ENCODE peak calls at places on chromosomes 11 and 22, in nine cellular contexts. C, W, D, X, O, L, R, E and T are unnamed samples.

GRCh38 chr22:19739448-19739895 is 16.1 kb downstream of the GP1BB start:
- DNase-seq in R (no peak), L (no peak), X (no peak), O (no peak), W (no peak), C (no peak), D (no peak), E (no peak), T (no peak)

GRCh38 chr22:36386351-36386899 is 1.3 kb downstream of the MYH9 start:
- DNase-seq in X (no peak), R (peak), D (no peak), W (no peak), E (peak), C (no peak), O (no peak), L (no peak), T (no peak)

GRCh38 chr11:68950268-68950667 is 30.5 kb downstream of the MRGPRD start:
- DNase-seq in W (peak), R (no peak), X (no peak), L (no peak), D (no peak), C (no peak), O (no peak), E (peak), T (peak)

GRCh38 chr11:83008581-83008923 is 63.1 kb downstream of the RAB30 start:
- DNase-seq in X (no peak), O (no peak), L (no peak), C (no peak), W (no peak), R (no peak), D (no peak), E (no peak), T (peak)

GRCh38 chr22:27183474-27183873 is 526.1 kb downstream of the MIAT start:
- DNase-seq in R (no peak), E (no peak), L (no peak), X (no peak), W (no peak), O (no peak), C (no peak), D (no peak), T (no peak)

GRCh38 chr11:67670316-67671210 is 3.9 kb downstream of the ALDH3B2 start:
- DNase-seq in O (no peak), C (no peak), R (no peak), L (no peak), D (no peak), W (no peak), X (peak), E (no peak), T (no peak)

GRCh38 chr11:8040261-8040920 is 40.6 kb upstream of the TUB start:
- DNase-seq in X (no peak), W (no peak), D (no peak), O (no peak), R (no peak), L (no peak), E (no peak), C (no peak), T (no peak)

GRCh38 chr11:24779791-24780190 is 282.9 kb downstream of the LUZP2 start:
- DNase-seq in O (no peak), E (no peak), W (peak), D (no peak), L (no peak), C (no peak), X (no peak), R (no peak), T (peak)

GRCh38 chr11:24249921-24250320 is 246.9 kb upstream of the LUZP2 start:
- DNase-seq in D (no peak), W (no peak), E (no peak), L (no peak), O (no peak), R (no peak), X (no peak), C (no peak), T (no peak)

GRCh38 chr11:68471360-68472340 is 11.1 kb downstream of the PPP6R3 start:
- DNase-seq in R (no peak), X (no peak), E (no peak), D (no peak), O (no peak), W (no peak), L (no peak), C (no peak), T (peak)

GRCh38 chr11:24078056-24078455 is 418.8 kb upstream of the LUZP2 start:
- DNase-seq in O (no peak), R (no peak), C (peak), X (no peak), D (no peak), L (no peak), W (no peak), E (no peak), T (no peak)

GRCh38 chr11:15818132-15818842 is 538.1 kb downstream of the SOX6 start:
- DNase-seq in L (no peak), R (peak), E (no peak), C (no peak), X (no peak), D (no peak), O (no peak), W (no peak), T (no peak)

GRCh38 chr22:28029201-28029948 is 110.3 kb upstream of the PITPNB start:
- DNase-seq in X (no peak), O (peak), W (no peak), R (no peak), L (no peak), D (peak), E (no peak), C (no peak), T (peak)

GRCh38 chr11:35381720-35382322 is 37.5 kb downstream of the SLC1A2 start:
- DNase-seq in R (no peak), C (no peak), D (no peak), W (no peak), L (no peak), E (no peak), X (no peak), O (no peak), T (no peak)

GRCh38 chr22:36194971-36195370 is 6.6 kb downstream of the APOL4 start:
- DNase-seq in X (peak), D (peak), L (peak), C (peak), O (peak), E (peak), W (peak), R (peak), T (peak)

GRCh38 chr11:123063396-123064267 is 1.7 kb upstream of the HSPA8 start:
- DNase-seq in R (peak), O (peak), C (no peak), E (peak), W (no peak), L (no peak), X (peak), D (no peak), T (peak)

GRCh38 chr22:47618611-47619010 is 856.2 kb downstream of the TBC1D22A start:
- DNase-seq in R (no peak), E (no peak), L (no peak), W (no peak), X (peak), D (no peak), O (no peak), C (no peak), T (no peak)

GRCh38 chr11:26017903-26018750 is 313.8 kb upstream of the ANO3 start:
- DNase-seq in E (no peak), L (no peak), C (no peak), W (no peak), O (no peak), D (no peak), X (no peak), R (no peak), T (no peak)

GRCh38 chr11:27331984-27332383 is 31.0 kb downstream of the CCDC34 start:
- DNase-seq in O (no peak), R (no peak), E (no peak), D (no peak), C (no peak), X (no peak), L (no peak), W (no peak), T (peak)

GRCh38 chr11:34427171-34427805 is 11.4 kb upstream of the CAT start:
- DNase-seq in R (peak), C (peak), X (peak), D (no peak), E (no peak), L (no peak), O (no peak), W (peak), T (peak)

GRCh38 chr11:115654792-115655191 is 150.6 kb upstream of the CADM1 start:
- DNase-seq in L (no peak), R (no peak), D (no peak), E (no peak), X (no peak), W (no peak), O (no peak), C (no peak), T (no peak)

GRCh38 chr11:71131861-71132260 is 120.5 kb downstream of the SHANK2 start:
- DNase-seq in E (no peak), X (no peak), C (no peak), O (no peak), L (no peak), R (no peak), D (peak), W (no peak), T (no peak)

GRCh38 chr11:115279831-115280761 is 224.1 kb downstream of the CADM1 start:
- DNase-seq in X (peak), D (no peak), C (peak), L (no peak), E (no peak), R (peak), O (no peak), W (no peak), T (no peak)

GRCh38 chr11:121503056-121503455 is 50.3 kb upstream of the SORL1-AS1 start:
- DNase-seq in R (no peak), O (no peak), D (no peak), C (no peak), W (no peak), L (no peak), X (no peak), E (no peak), T (no peak)

GRCh38 chr11:116276051-116277044 is 496.4 kb downstream of the BUD13 start:
- DNase-seq in W (peak), X (peak), D (peak), C (peak), R (peak), E (peak), O (peak), L (peak), T (peak)

GRCh38 chr11:64629796-64630562 is 39.0 kb downstream of the SLC22A12 start:
- DNase-seq in D (no peak), X (no peak), R (peak), E (no peak), W (peak), O (no peak), C (no peak), L (no peak), T (no peak)

GRCh38 chr11:130601141-130601540 is 152.7 kb downstream of the ADAMTS15 start:
- DNase-seq in O (peak), L (no peak), X (no peak), D (peak), R (peak), W (peak), E (no peak), C (no peak), T (peak)

GRCh38 chr11:73129198-73129597 is 12.9 kb downstream of the FCHSD2 start:
- DNase-seq in O (no peak), L (no peak), W (no peak), C (no peak), D (no peak), E (no peak), R (no peak), X (no peak), T (no peak)

GRCh38 chr11:114058026-114058706 is 1.3 kb upstream of the ZBTB16 start:
- DNase-seq in C (no peak), D (peak), E (no peak), L (no peak), W (peak), X (no peak), O (no peak), R (peak), T (peak)
- H3K4me3 ChIP-seq in C (no peak), D (peak), E (no peak), L (no peak), W (no peak), X (no peak), O (peak), R (peak), T (peak)

GRCh38 chr11:132101861-132102260 is 731.4 kb downstream of the NTM start:
- DNase-seq in O (no peak), E (no peak), R (no peak), C (no peak), W (no peak), D (no peak), X (no peak), L (no peak), T (peak)

GRCh38 chr11:132100583-132100982 is 730.2 kb downstream of the NTM start:
- DNase-seq in R (no peak), X (no peak), E (no peak), W (no peak), O (no peak), D (no peak), L (no peak), C (no peak), T (no peak)

GRCh38 chr11:132103006-132103405 is 732.6 kb downstream of the NTM start:
- DNase-seq in W (no peak), R (no peak), L (no peak), E (no peak), D (no peak), C (no peak), O (no peak), X (no peak), T (no peak)

GRCh38 chr11:132095230-132096165 is 725.1 kb downstream of the NTM start:
- DNase-seq in L (no peak), D (no peak), C (no peak), X (no peak), E (no peak), R (no peak), W (no peak), O (no peak), T (no peak)

GRCh38 chr11:132099692-132100091 is 729.3 kb downstream of the NTM start:
- DNase-seq in C (no peak), D (peak), R (no peak), W (peak), E (peak), L (no peak), X (no peak), O (no peak), T (no peak)
- TF ChIP-seq CTCF in C (peak), D (peak), R (no peak), W (peak), E (peak), L (no peak), X (peak), O (no peak), T (peak)

GRCh38 chr11:120354779-120355178 is 18.6 kb downstream of the ARHGEF12 start:
- DNase-seq in E (no peak), D (no peak), O (no peak), X (no peak), W (no peak), R (no peak), C (no peak), L (no peak), T (no peak)

GRCh38 chr11:120352405-120352804 is 16.2 kb downstream of the ARHGEF12 start:
- DNase-seq in R (peak), O (no peak), W (no peak), L (no peak), C (no peak), E (no peak), D (no peak), X (peak), T (no peak)

GRCh38 chr11:120354068-120354467 is 17.9 kb downstream of the ARHGEF12 start:
- DNase-seq in D (no peak), W (no peak), O (no peak), X (no peak), L (no peak), R (no peak), E (no peak), C (no peak), T (peak)

GRCh38 chr11:120358729-120359128 is 22.5 kb downstream of the ARHGEF12 start:
- DNase-seq in L (no peak), W (no peak), E (no peak), X (no peak), O (no peak), R (no peak), C (no peak), D (no peak), T (no peak)

DNA sequence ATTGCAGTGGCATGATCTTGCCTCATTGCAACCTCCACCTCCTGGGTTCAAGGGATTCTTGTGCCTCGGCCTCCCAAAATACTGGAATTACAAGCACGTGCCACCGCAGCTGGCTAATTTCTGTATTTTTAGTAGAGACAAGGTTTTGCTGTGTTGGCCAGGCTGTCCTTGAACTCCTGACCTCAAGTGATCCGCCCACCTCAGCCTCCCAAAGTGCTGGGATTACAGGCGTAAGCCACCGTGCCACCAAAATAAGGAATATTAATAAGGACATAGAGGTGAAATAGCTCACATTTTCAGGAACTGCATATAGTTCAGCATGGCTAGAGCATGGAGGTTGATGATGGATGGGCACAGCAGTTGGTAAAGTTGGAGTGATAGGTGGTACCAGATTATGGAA is 21.4 kb downstream of the ARHGEF12 start:
- DNase-seq in D (no peak), L (no peak), C (no peak), X (no peak), W (no peak), E (no peak), O (no peak), R (no peak), T (no peak)
- H3K4me3 ChIP-seq in D (no peak), L (no peak), C (no peak), X (no peak), W (no peak), E (no peak), O (no peak), R (no peak), T (no peak)

GRCh38 chr22:25714739-25715138 is 27.2 kb upstream of the MYO18B start:
- DNase-seq in L (no peak), W (no peak), X (no peak), R (no peak), D (no peak), E (no peak), C (no peak), O (no peak), T (no peak)
- TF ChIP-seq CTCF in L (no peak), W (no peak), X (no peak), R (no peak), D (no peak), E (no peak), C (no peak), O (no peak), T (no peak)

GRCh38 chr22:23521442-23522113 is 58.5 kb downstream of the IGLL1 start:
- DNase-seq in C (peak), L (peak), R (peak), E (peak), D (peak), W (peak), O (peak), X (peak), T (peak)
- H3K4me3 ChIP-seq in C (peak), L (peak), R (no peak), E (peak), D (peak), W (no peak), O (peak), X (peak), T (peak)

GRCh38 chr11:118258410-118258809 is 5.7 kb downstream of the MPZL2 start:
- DNase-seq in X (no peak), O (no peak), E (peak), L (no peak), D (no peak), C (no peak), W (no peak), R (no peak), T (no peak)
- TF ChIP-seq CTCF in X (peak), O (no peak), E (peak), L (no peak), D (no peak), C (peak), W (peak), R (peak), T (peak)

GRCh38 chr11:66104057-66104638 is 34.1 kb downstream of the PACS1 start:
- DNase-seq in L (no peak), C (no peak), R (no peak), D (no peak), X (no peak), W (no peak), O (no peak), E (no peak), T (no peak)

GRCh38 chr11:66101055-66101454 is 31.0 kb downstream of the PACS1 start:
- DNase-seq in R (no peak), E (peak), L (no peak), C (no peak), W (no peak), O (no peak), X (no peak), D (no peak), T (no peak)

DNA sequence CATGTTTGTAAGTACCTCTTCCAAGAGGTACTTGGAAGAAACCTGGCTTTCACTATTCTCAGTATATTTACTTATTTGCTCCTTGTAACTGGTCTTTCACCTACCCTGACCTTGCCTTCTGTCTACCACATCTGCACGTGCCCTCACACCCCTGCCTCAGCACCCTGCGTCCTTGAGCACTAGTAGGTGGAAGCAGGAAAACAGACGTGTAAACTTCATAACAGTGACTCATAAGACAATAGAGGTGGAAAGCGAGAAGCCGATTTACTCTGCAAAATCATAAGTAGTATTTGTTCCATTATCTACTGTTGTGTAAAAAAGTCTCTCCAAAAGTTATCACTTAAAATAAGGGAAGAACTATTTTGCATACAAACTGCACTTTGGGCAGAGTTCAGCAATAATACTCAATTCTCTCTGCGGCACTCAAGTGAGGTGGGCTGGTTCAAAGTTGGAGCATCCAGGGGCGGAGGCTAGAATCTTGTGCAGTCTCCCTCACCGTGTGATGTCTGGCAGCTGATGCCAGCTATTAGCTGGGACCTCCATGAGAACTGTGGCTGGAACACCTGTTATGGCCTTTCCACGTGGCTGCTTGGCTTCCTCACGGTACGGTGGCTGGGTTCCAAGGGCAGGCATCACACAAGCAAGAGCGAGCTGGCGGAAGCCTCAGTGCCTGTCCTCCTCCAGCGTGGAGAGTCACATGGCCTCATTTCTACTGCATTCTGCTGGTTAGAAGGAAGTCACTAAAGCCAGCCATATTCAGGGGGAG is 30.4 kb downstream of the PACS1 start:
- DNase-seq in C (no peak), D (peak), W (no peak), O (peak), X (no peak), E (peak), L (peak), R (no peak), T (peak)
- H3K4me3 ChIP-seq in C (no peak), D (no peak), W (no peak), O (no peak), X (no peak), E (peak), L (peak), R (no peak), T (no peak)